ENCODE peak calls at places on chromosomes 5 and 9, in seven cellular contexts. H is hepatocyte; V is ovary; A is ecto neural progenitor cell; O is BE2C; T is CD4-positive, alpha-beta T cell; U is HT-29. G is an unnamed sample.

GRCh38 chr9:2727966-2728613 is 10.8 kb downstream of the KCNV2 start:
- DNase-seq in U (peak), A (no peak), H (peak), T (no peak), O (peak), V (peak), G (peak)

GRCh38 chr5:73066466-73066865 is 53.9 kb upstream of the TMEM171 start:
- DNase-seq in V (no peak), H (no peak), A (no peak), U (no peak), O (no peak), T (no peak), G (no peak)

GRCh38 chr5:129246088-129246487 is 151.5 kb downstream of the ISOC1 start:
- DNase-seq in H (no peak), V (no peak), U (no peak), T (no peak), O (no peak), A (no peak), G (no peak)

GRCh38 chr9:87579761-87580626 is 82.3 kb downstream of the DAPK1 start:
- DNase-seq in O (no peak), V (no peak), A (no peak), U (no peak), H (no peak), T (no peak), G (peak)

GRCh38 chr5:172834570-172835245 is 657 bp downstream of the ERGIC1 start:
- DNase-seq in A (peak), V (peak), H (peak), T (no peak), O (peak), U (no peak), G (peak)

GRCh38 chr9:93254061-93254481 is 70.1 kb downstream of the WNK2 start:
- DNase-seq in O (no peak), U (no peak), T (no peak), V (no peak), A (no peak), H (no peak), G (no peak)

GRCh38 chr5:151214614-151215545 is 9.0 kb downstream of the CCDC69 start:
- DNase-seq in H (peak), A (peak), T (no peak), O (no peak), V (no peak), U (no peak), G (peak)

GRCh38 chr5:171484460-171484899 is 65.0 kb downstream of the FGF18 start:
- DNase-seq in U (peak), T (peak), O (peak), A (no peak), H (no peak), V (no peak), G (peak)

GRCh38 chr5:84202136-84202535 is 182.5 kb downstream of the EDIL3 start:
- DNase-seq in A (no peak), O (no peak), V (no peak), U (no peak), T (no peak), H (no peak), G (no peak)

GRCh38 chr5:43711496-43711895 is 108.5 kb downstream of the NNT start:
- DNase-seq in U (no peak), O (no peak), V (no peak), T (no peak), A (no peak), H (no peak), G (no peak)

GRCh38 chr5:81893961-81894360 is 77.9 kb upstream of the ATG10 start:
- DNase-seq in A (no peak), U (no peak), H (no peak), O (no peak), T (no peak), V (no peak), G (no peak)

GRCh38 chr5:58497956-58498942 is 7.0 kb downstream of the GAPT start:
- DNase-seq in T (no peak), A (no peak), H (peak), O (peak), U (peak), V (peak), G (peak)

GRCh38 chr5:136526021-136526420 is 160.7 kb upstream of the TRPC7 start:
- DNase-seq in A (no peak), U (no peak), T (no peak), V (no peak), H (no peak), O (no peak), G (no peak)

GRCh38 chr9:135523521-135524129 is 2.4 kb downstream of the LCN1 start:
- DNase-seq in H (no peak), O (no peak), V (peak), U (no peak), A (peak), T (no peak), G (peak)

GRCh38 chr5:133818031-133818431 is 150.4 kb downstream of the C5orf15 start:
- DNase-seq in A (peak), O (no peak), U (no peak), T (no peak), H (peak), V (peak), G (no peak)

GRCh38 chr9:10208691-10209069 is 404.1 kb downstream of the PTPRD start:
- DNase-seq in O (no peak), U (no peak), A (no peak), V (no peak), H (no peak), T (no peak), G (peak)

GRCh38 chr9:135077497-135078200 is 9.8 kb upstream of the OLFM1 start:
- DNase-seq in O (no peak), V (peak), T (no peak), H (peak), U (no peak), A (peak), G (no peak)

GRCh38 chr9:111815200-111816070 is 20.7 kb upstream of the SHOC1 start:
- DNase-seq in T (no peak), A (no peak), U (no peak), O (no peak), V (no peak), H (no peak), G (no peak)

GRCh38 chr9:135242406-135242805 is 154.9 kb downstream of the OLFM1 start:
- DNase-seq in A (no peak), O (no peak), T (no peak), V (no peak), U (no peak), H (no peak), G (no peak)

GRCh38 chr9:12658531-12659209 is 34.5 kb upstream of the TYRP1 start:
- DNase-seq in V (peak), H (no peak), U (no peak), O (peak), A (no peak), T (no peak), G (no peak)

GRCh38 chr5:57435701-57436134 is 46.9 kb downstream of the ACTBL2 start:
- DNase-seq in H (peak), A (no peak), T (no peak), O (no peak), V (no peak), U (peak), G (no peak)

GRCh38 chr5:86507574-86507973 is 110.2 kb upstream of the COX7C start:
- DNase-seq in T (no peak), U (no peak), A (no peak), O (no peak), H (no peak), V (no peak), G (no peak)

GRCh38 chr9:79858509-79858908 is 286.7 kb downstream of the TLE4 start:
- DNase-seq in T (no peak), O (no peak), A (no peak), H (no peak), V (no peak), U (peak), G (peak)

GRCh38 chr9:116271991-116272390 is 118.4 kb downstream of the PAPPA start:
- DNase-seq in T (no peak), H (no peak), A (peak), V (no peak), O (no peak), U (no peak), G (no peak)

GRCh38 chr5:149791881-149792280 is 61.8 kb downstream of the PPARGC1B start:
- DNase-seq in V (no peak), O (no peak), H (no peak), T (no peak), U (no peak), A (no peak), G (no peak)